ENCODE peak calls at places on chromosomes 4 and X, in seven cellular contexts. One of them, this sample, is unnamed.

GRCh38 chr4:121684016-121684415 is 12.8 kb downstream of the ANXA5 start:
- DNase-seq in tibial artery: no peak
- DNase-seq in prostate gland: no peak
- DNase-seq in suprapubic skin: no peak
- DNase-seq in bronchial epithelial cell: no peak
- DNase-seq in GM23338: no peak
- DNase-seq in fibroblast of lung: no peak
- DNase-seq in this sample: no peak

GRCh38 chr4:115128037-115128436 is 14.6 kb upstream of the NDST4 start:
- DNase-seq in tibial artery: no peak
- DNase-seq in prostate gland: no peak
- DNase-seq in suprapubic skin: no peak
- DNase-seq in bronchial epithelial cell: peak; percentile 2
- DNase-seq in GM23338: no peak
- DNase-seq in fibroblast of lung: no peak
- DNase-seq in this sample: no peak

GRCh38 chr4:71697031-71697430 is 86.8 kb downstream of the GC start:
- DNase-seq in tibial artery: no peak
- DNase-seq in prostate gland: no peak
- DNase-seq in suprapubic skin: no peak
- DNase-seq in bronchial epithelial cell: no peak
- DNase-seq in GM23338: no peak
- DNase-seq in fibroblast of lung: no peak
- DNase-seq in this sample: no peak

GRCh38 chrX:118901991-118902390 is 72.4 kb upstream of the LONRF3 start:
- DNase-seq in tibial artery: no peak
- DNase-seq in prostate gland: no peak
- DNase-seq in suprapubic skin: no peak
- DNase-seq in bronchial epithelial cell: no peak
- DNase-seq in GM23338: no peak
- DNase-seq in fibroblast of lung: no peak
- DNase-seq in this sample: no peak

GRCh38 chr4:120517966-120518365 is 404.6 kb downstream of the PRDM5 start:
- DNase-seq in tibial artery: peak; percentile 24
- DNase-seq in prostate gland: peak; percentile 7
- DNase-seq in suprapubic skin: no peak
- DNase-seq in bronchial epithelial cell: peak; percentile 77
- DNase-seq in GM23338: peak; percentile 39
- DNase-seq in fibroblast of lung: peak; percentile 92
- DNase-seq in this sample: peak; percentile 59

GRCh38 chr4:5429747-5430146 is 278.6 kb downstream of the EVC2 start:
- DNase-seq in tibial artery: no peak
- DNase-seq in prostate gland: no peak
- DNase-seq in suprapubic skin: no peak
- DNase-seq in bronchial epithelial cell: no peak
- DNase-seq in GM23338: no peak
- DNase-seq in fibroblast of lung: no peak
- DNase-seq in this sample: no peak

GRCh38 chr4:71441186-71442169 is 102.7 kb downstream of the SLC4A4 start:
- DNase-seq in tibial artery: no peak
- DNase-seq in prostate gland: no peak
- DNase-seq in suprapubic skin: no peak
- DNase-seq in bronchial epithelial cell: peak; percentile 80
- DNase-seq in GM23338: no peak
- DNase-seq in fibroblast of lung: no peak
- DNase-seq in this sample: peak; percentile 35

GRCh38 chrX:56787734-56788152 is 58.7 kb downstream of the NBDY start:
- DNase-seq in tibial artery: no peak
- DNase-seq in prostate gland: no peak
- DNase-seq in suprapubic skin: peak; percentile 22
- DNase-seq in bronchial epithelial cell: no peak
- DNase-seq in GM23338: no peak
- DNase-seq in fibroblast of lung: no peak
- DNase-seq in this sample: no peak

GRCh38 chr4:139559692-139560091 is 3.7 kb upstream of the SETD7 start:
- DNase-seq in tibial artery: no peak
- DNase-seq in prostate gland: no peak
- DNase-seq in suprapubic skin: no peak
- DNase-seq in bronchial epithelial cell: no peak
- DNase-seq in GM23338: no peak
- DNase-seq in fibroblast of lung: no peak
- DNase-seq in this sample: no peak

GRCh38 chr4:3226467-3226866 is 22.5 kb upstream of the MSANTD1 start:
- DNase-seq in tibial artery: no peak
- DNase-seq in prostate gland: peak; percentile 63
- DNase-seq in suprapubic skin: no peak
- DNase-seq in bronchial epithelial cell: no peak
- DNase-seq in GM23338: no peak
- DNase-seq in fibroblast of lung: no peak
- DNase-seq in this sample: peak; percentile 46

GRCh38 chr4:79893441-79893840 is 179.6 kb downstream of the ANTXR2 start:
- DNase-seq in tibial artery: no peak
- DNase-seq in prostate gland: no peak
- DNase-seq in suprapubic skin: no peak
- DNase-seq in bronchial epithelial cell: no peak
- DNase-seq in GM23338: no peak
- DNase-seq in fibroblast of lung: peak; percentile 85
- DNase-seq in this sample: no peak

GRCh38 chr4:113760094-113760851 is 1.3 kb downstream of the CAMK2D start:
- DNase-seq in tibial artery: peak; percentile 56
- DNase-seq in prostate gland: peak; percentile 19
- DNase-seq in suprapubic skin: peak; percentile 71
- DNase-seq in bronchial epithelial cell: peak; percentile 53
- DNase-seq in GM23338: peak; percentile 38
- DNase-seq in fibroblast of lung: peak; percentile 67
- DNase-seq in this sample: peak; percentile 50

GRCh38 chr4:2059034-2059725 is at the start of gene NAT8L:
- DNase-seq in tibial artery: no peak
- DNase-seq in prostate gland: no peak
- DNase-seq in suprapubic skin: no peak
- DNase-seq in bronchial epithelial cell: no peak
- DNase-seq in GM23338: peak; percentile 83
- DNase-seq in fibroblast of lung: no peak
- DNase-seq in this sample: peak; percentile 49

GRCh38 chrX:500481-501010 is 113.8 kb upstream of the PPP2R3B start:
- DNase-seq in tibial artery: no peak
- DNase-seq in prostate gland: no peak
- DNase-seq in suprapubic skin: no peak
- DNase-seq in bronchial epithelial cell: no peak
- DNase-seq in GM23338: no peak
- DNase-seq in fibroblast of lung: no peak
- DNase-seq in this sample: no peak

GRCh38 chrX:41781500-41781899 is 57.5 kb downstream of the GPR82 start:
- DNase-seq in tibial artery: no peak
- DNase-seq in prostate gland: no peak
- DNase-seq in suprapubic skin: no peak
- DNase-seq in bronchial epithelial cell: peak; percentile 44
- DNase-seq in GM23338: peak; percentile 62
- DNase-seq in fibroblast of lung: peak; percentile 56
- DNase-seq in this sample: no peak

GRCh38 chr4:47829438-47829837 is 8.4 kb downstream of the CORIN start:
- DNase-seq in tibial artery: no peak
- DNase-seq in prostate gland: no peak
- DNase-seq in suprapubic skin: no peak
- DNase-seq in bronchial epithelial cell: no peak
- DNase-seq in GM23338: no peak
- DNase-seq in fibroblast of lung: no peak
- DNase-seq in this sample: no peak

GRCh38 chrX:38654302-38654701 is 93.0 kb downstream of the TSPAN7 start:
- DNase-seq in tibial artery: no peak
- DNase-seq in prostate gland: no peak
- DNase-seq in suprapubic skin: no peak
- DNase-seq in bronchial epithelial cell: peak; percentile 39
- DNase-seq in GM23338: peak; percentile 36
- DNase-seq in fibroblast of lung: peak; percentile 40
- DNase-seq in this sample: no peak

GRCh38 chrX:153933751-153934472 is 925 bp downstream of the NAA10 start:
- DNase-seq in tibial artery: no peak
- DNase-seq in prostate gland: no peak
- DNase-seq in suprapubic skin: no peak
- DNase-seq in bronchial epithelial cell: peak; percentile 17
- DNase-seq in GM23338: no peak
- DNase-seq in fibroblast of lung: no peak
- DNase-seq in this sample: no peak

GRCh38 chr4:5956285-5957021 is 61.8 kb downstream of the C4orf50 start:
- DNase-seq in tibial artery: no peak
- DNase-seq in prostate gland: no peak
- DNase-seq in suprapubic skin: no peak
- DNase-seq in bronchial epithelial cell: no peak
- DNase-seq in GM23338: peak; percentile 50
- DNase-seq in fibroblast of lung: no peak
- DNase-seq in this sample: peak; percentile 85

GRCh38 chrX:32289356-32289755 is 922.0 kb downstream of the DMD start:
- DNase-seq in tibial artery: no peak
- DNase-seq in prostate gland: no peak
- DNase-seq in suprapubic skin: no peak
- DNase-seq in bronchial epithelial cell: no peak
- DNase-seq in GM23338: no peak
- DNase-seq in fibroblast of lung: no peak
- DNase-seq in this sample: no peak

GRCh38 chr4:186719925-186720694 is 3.5 kb downstream of the FAT1 start:
- DNase-seq in tibial artery: no peak
- DNase-seq in prostate gland: no peak
- DNase-seq in suprapubic skin: no peak
- DNase-seq in bronchial epithelial cell: no peak
- DNase-seq in GM23338: peak; percentile 85
- DNase-seq in fibroblast of lung: peak; percentile 69
- DNase-seq in this sample: no peak

GRCh38 chrX:22748093-22748999 is 251.4 kb upstream of the DDX53 start:
- DNase-seq in tibial artery: peak; percentile 18
- DNase-seq in prostate gland: peak; percentile 5
- DNase-seq in suprapubic skin: no peak
- DNase-seq in bronchial epithelial cell: peak; percentile 20
- DNase-seq in GM23338: peak; percentile 54
- DNase-seq in fibroblast of lung: peak; percentile 59
- DNase-seq in this sample: peak; percentile 52

GRCh38 chr4:89871211-89871610 is 23.4 kb upstream of the MMRN1 start:
- DNase-seq in tibial artery: no peak
- DNase-seq in prostate gland: no peak
- DNase-seq in suprapubic skin: no peak
- DNase-seq in bronchial epithelial cell: no peak
- DNase-seq in GM23338: peak; percentile 42
- DNase-seq in fibroblast of lung: no peak
- DNase-seq in this sample: no peak

GRCh38 chr4:123386608-123387007 is 10.0 kb upstream of the SPRY1 start:
- DNase-seq in tibial artery: no peak
- DNase-seq in prostate gland: peak; percentile 74
- DNase-seq in suprapubic skin: no peak
- DNase-seq in bronchial epithelial cell: peak; percentile 16
- DNase-seq in GM23338: no peak
- DNase-seq in fibroblast of lung: no peak
- DNase-seq in this sample: no peak

GRCh38 chr4:18162453-18162852 is 140.9 kb upstream of the LCORL start:
- DNase-seq in tibial artery: no peak
- DNase-seq in prostate gland: no peak
- DNase-seq in suprapubic skin: no peak
- DNase-seq in bronchial epithelial cell: no peak
- DNase-seq in GM23338: no peak
- DNase-seq in fibroblast of lung: no peak
- DNase-seq in this sample: no peak

GRCh38 chr4:39353478-39354177 is 12.5 kb downstream of the RFC1 start:
- DNase-seq in tibial artery: no peak
- DNase-seq in prostate gland: no peak
- DNase-seq in suprapubic skin: no peak
- DNase-seq in bronchial epithelial cell: peak; percentile 72
- DNase-seq in GM23338: no peak
- DNase-seq in fibroblast of lung: peak; percentile 48
- DNase-seq in this sample: no peak

GRCh38 chr4:48907706-48908477 is 1.3 kb upstream of the OCIAD2 start:
- DNase-seq in tibial artery: no peak
- DNase-seq in prostate gland: no peak
- DNase-seq in suprapubic skin: no peak
- DNase-seq in bronchial epithelial cell: peak; percentile 29
- DNase-seq in GM23338: no peak
- DNase-seq in fibroblast of lung: no peak
- DNase-seq in this sample: no peak

GRCh38 chrX:69565247-69565815 is 50.6 kb upstream of the EDA start:
- DNase-seq in tibial artery: no peak
- DNase-seq in prostate gland: no peak
- DNase-seq in suprapubic skin: no peak
- DNase-seq in bronchial epithelial cell: peak; percentile 49
- DNase-seq in GM23338: no peak
- DNase-seq in fibroblast of lung: no peak
- DNase-seq in this sample: no peak
- H3K27me3 ChIP-seq in tibial artery: no peaks in the 10 kb centered on the region
- H3K27me3 ChIP-seq in prostate gland: no peaks in the 10 kb centered on the region
- H3K27me3 ChIP-seq in suprapubic skin: no peaks in the 10 kb centered on the region
- H3K27me3 ChIP-seq in bronchial epithelial cell: no peaks in the 10 kb centered on the region
- H3K27me3 ChIP-seq in GM23338: no peaks in the 10 kb centered on the region
- H3K27me3 ChIP-seq in fibroblast of lung: no peaks in the 10 kb centered on the region
- H3K27me3 ChIP-seq in this sample: no peaks in the 10 kb centered on the region

DNA sequence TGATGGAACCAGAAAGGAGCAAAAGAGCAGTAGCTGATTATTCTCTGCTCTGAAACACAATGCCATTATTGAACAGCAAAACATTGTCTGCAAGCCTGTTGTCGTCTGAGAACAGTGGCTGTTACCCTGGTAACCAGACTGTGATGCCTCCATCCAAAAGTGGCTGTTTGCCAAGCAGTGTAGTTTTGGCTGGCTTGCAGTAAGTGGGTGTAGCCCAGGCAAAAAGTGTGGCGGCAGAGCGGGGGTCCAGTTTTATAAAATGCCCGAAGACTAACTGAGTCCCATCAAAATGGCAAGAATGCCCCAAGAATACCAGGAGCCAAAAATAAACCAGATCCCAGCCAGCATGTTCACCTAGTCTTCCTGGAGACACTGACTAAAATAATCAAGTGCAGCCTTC is 2.5 kb downstream of the PLP1 start:
- DNase-seq in tibial artery: no peak
- DNase-seq in prostate gland: no peak
- DNase-seq in suprapubic skin: no peak
- DNase-seq in bronchial epithelial cell: no peak
- DNase-seq in GM23338: no peak
- DNase-seq in fibroblast of lung: no peak
- DNase-seq in this sample: no peak
- H3K27me3 ChIP-seq in tibial artery: no peaks in the 10 kb centered on the region
- H3K27me3 ChIP-seq in prostate gland: no peaks in the 10 kb centered on the region
- H3K27me3 ChIP-seq in suprapubic skin: no peaks in the 10 kb centered on the region
- H3K27me3 ChIP-seq in bronchial epithelial cell: peaks cover 2% of the 10 kb centered on the region
- H3K27me3 ChIP-seq in GM23338: no peaks in the 10 kb centered on the region
- H3K27me3 ChIP-seq in fibroblast of lung: peaks cover 11% of the 10 kb centered on the region
- H3K27me3 ChIP-seq in this sample: no peaks in the 10 kb centered on the region

DNA sequence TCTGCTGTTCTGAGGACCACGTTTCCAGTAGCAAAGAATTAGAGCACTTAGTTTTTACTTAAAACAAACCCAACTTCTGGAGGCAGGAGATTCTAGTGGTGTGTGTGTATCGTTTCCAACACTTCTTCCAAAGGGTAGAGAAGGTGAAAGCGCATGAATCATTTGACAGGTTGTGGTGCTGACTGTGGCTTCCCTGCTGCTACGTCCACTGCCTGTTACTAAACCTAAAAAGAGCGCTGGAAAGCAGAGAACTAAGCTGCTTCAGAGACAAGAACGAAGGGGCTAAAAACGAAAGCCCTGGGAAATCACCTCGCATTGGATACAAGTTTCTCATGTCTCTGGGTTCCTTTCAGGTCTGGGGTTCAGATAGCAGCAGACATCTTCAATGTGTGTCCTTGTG is 4.6 kb upstream of the HELT start:
- DNase-seq in tibial artery: no peak
- DNase-seq in prostate gland: no peak
- DNase-seq in suprapubic skin: no peak
- DNase-seq in bronchial epithelial cell: no peak
- DNase-seq in GM23338: no peak
- DNase-seq in fibroblast of lung: no peak
- DNase-seq in this sample: no peak
- H3K27me3 ChIP-seq in tibial artery: peaks cover 86% of the 10 kb centered on the region
- H3K27me3 ChIP-seq in prostate gland: peaks cover 35% of the 10 kb centered on the region
- H3K27me3 ChIP-seq in suprapubic skin: peaks cover 93% of the 10 kb centered on the region
- H3K27me3 ChIP-seq in bronchial epithelial cell: peaks cover 38% of the 10 kb centered on the region
- H3K27me3 ChIP-seq in GM23338: peaks cover 91% of the 10 kb centered on the region
- H3K27me3 ChIP-seq in fibroblast of lung: peaks cover 29% of the 10 kb centered on the region
- H3K27me3 ChIP-seq in this sample: no peaks in the 10 kb centered on the region

GRCh38 chr4:15521442-15522039 is 51.9 kb downstream of the CC2D2A start:
- DNase-seq in tibial artery: no peak
- DNase-seq in prostate gland: no peak
- DNase-seq in suprapubic skin: no peak
- DNase-seq in bronchial epithelial cell: no peak
- DNase-seq in GM23338: no peak
- DNase-seq in fibroblast of lung: peak; percentile 71
- DNase-seq in this sample: no peak
- H3K27me3 ChIP-seq in tibial artery: no peaks in the 10 kb centered on the region
- H3K27me3 ChIP-seq in prostate gland: no peaks in the 10 kb centered on the region
- H3K27me3 ChIP-seq in suprapubic skin: no peaks in the 10 kb centered on the region
- H3K27me3 ChIP-seq in bronchial epithelial cell: no peaks in the 10 kb centered on the region
- H3K27me3 ChIP-seq in GM23338: no peaks in the 10 kb centered on the region
- H3K27me3 ChIP-seq in fibroblast of lung: no peaks in the 10 kb centered on the region
- H3K27me3 ChIP-seq in this sample: no peaks in the 10 kb centered on the region

This sample was measured in body of pancreas.